ENCODE peak calls at places on chromosomes 7 and 10, in nine cellular contexts. One of them, this sample, is unnamed.

GRCh38 chr7:2380461-2380860 is 22.9 kb upstream of the CHST12 start:
- DNase-seq in A549: no peak
- DNase-seq in PC-3: no peak
- DNase-seq in LNCaP clone FGC: no peak
- DNase-seq in HL-60: no peak
- DNase-seq in cardiac muscle cell: no peak
- DNase-seq in right lobe of liver: no peak
- DNase-seq in astrocyte of the cerebellum: no peak
- DNase-seq in hepatocyte: no peak
- DNase-seq in this sample: no peak

GRCh38 chr7:133550145-133550544 is 297.3 kb downstream of the EXOC4 start:
- DNase-seq in A549: no peak
- DNase-seq in PC-3: no peak
- DNase-seq in LNCaP clone FGC: no peak
- DNase-seq in HL-60: no peak
- DNase-seq in cardiac muscle cell: no peak
- DNase-seq in right lobe of liver: no peak
- DNase-seq in astrocyte of the cerebellum: no peak
- DNase-seq in hepatocyte: no peak
- DNase-seq in this sample: no peak

GRCh38 chr7:44975331-44976039 is 3.3 kb downstream of the MYO1G start:
- DNase-seq in A549: no peak
- DNase-seq in PC-3: no peak
- DNase-seq in LNCaP clone FGC: no peak
- DNase-seq in HL-60: no peak
- DNase-seq in cardiac muscle cell: no peak
- DNase-seq in right lobe of liver: no peak
- DNase-seq in astrocyte of the cerebellum: no peak
- DNase-seq in hepatocyte: no peak
- DNase-seq in this sample: no peak

GRCh38 chr10:6406220-6407033 is 173.6 kb downstream of the PRKCQ start:
- DNase-seq in A549: peak
- DNase-seq in PC-3: peak
- DNase-seq in LNCaP clone FGC: no peak
- DNase-seq in HL-60: no peak
- DNase-seq in cardiac muscle cell: peak
- DNase-seq in right lobe of liver: no peak
- DNase-seq in astrocyte of the cerebellum: peak
- DNase-seq in hepatocyte: no peak
- DNase-seq in this sample: no peak

GRCh38 chr10:92291610-92291859 is 568 bp downstream of the MARCHF5 start:
- DNase-seq in A549: no peak
- DNase-seq in PC-3: no peak
- DNase-seq in LNCaP clone FGC: no peak
- DNase-seq in HL-60: peak
- DNase-seq in cardiac muscle cell: no peak
- DNase-seq in right lobe of liver: no peak
- DNase-seq in astrocyte of the cerebellum: no peak
- DNase-seq in hepatocyte: no peak
- DNase-seq in this sample: no peak

GRCh38 chr7:151459726-151460473 is 20.0 kb upstream of the CRYGN start:
- DNase-seq in A549: peak
- DNase-seq in PC-3: peak
- DNase-seq in LNCaP clone FGC: peak
- DNase-seq in HL-60: no peak
- DNase-seq in cardiac muscle cell: peak
- DNase-seq in right lobe of liver: peak
- DNase-seq in astrocyte of the cerebellum: peak
- DNase-seq in hepatocyte: peak
- DNase-seq in this sample: peak

GRCh38 chr7:69790915-69791473 is 192.7 kb downstream of the AUTS2 start:
- DNase-seq in A549: no peak
- DNase-seq in PC-3: no peak
- DNase-seq in LNCaP clone FGC: no peak
- DNase-seq in HL-60: no peak
- DNase-seq in cardiac muscle cell: no peak
- DNase-seq in right lobe of liver: no peak
- DNase-seq in astrocyte of the cerebellum: no peak
- DNase-seq in hepatocyte: no peak
- DNase-seq in this sample: no peak

GRCh38 chr7:128154519-128154918 is 86.6 kb upstream of the LEP start:
- DNase-seq in A549: no peak
- DNase-seq in PC-3: no peak
- DNase-seq in LNCaP clone FGC: no peak
- DNase-seq in HL-60: peak
- DNase-seq in cardiac muscle cell: no peak
- DNase-seq in right lobe of liver: no peak
- DNase-seq in astrocyte of the cerebellum: no peak
- DNase-seq in hepatocyte: no peak
- DNase-seq in this sample: no peak

GRCh38 chr10:115861864-115862263 is 411.1 kb downstream of the GFRA1 start:
- DNase-seq in A549: peak
- DNase-seq in PC-3: peak
- DNase-seq in LNCaP clone FGC: no peak
- DNase-seq in HL-60: no peak
- DNase-seq in cardiac muscle cell: peak
- DNase-seq in right lobe of liver: no peak
- DNase-seq in astrocyte of the cerebellum: peak
- DNase-seq in hepatocyte: peak
- DNase-seq in this sample: no peak

GRCh38 chr7:90717286-90718060 is 121.4 kb downstream of the CDK14 start:
- DNase-seq in A549: no peak
- DNase-seq in PC-3: no peak
- DNase-seq in LNCaP clone FGC: peak
- DNase-seq in HL-60: no peak
- DNase-seq in cardiac muscle cell: peak
- DNase-seq in right lobe of liver: no peak
- DNase-seq in astrocyte of the cerebellum: no peak
- DNase-seq in hepatocyte: peak
- DNase-seq in this sample: no peak

GRCh38 chr10:43968076-43968475 is 319.4 kb upstream of the ZNF32 start:
- DNase-seq in A549: no peak
- DNase-seq in PC-3: no peak
- DNase-seq in LNCaP clone FGC: no peak
- DNase-seq in HL-60: no peak
- DNase-seq in cardiac muscle cell: no peak
- DNase-seq in right lobe of liver: no peak
- DNase-seq in astrocyte of the cerebellum: no peak
- DNase-seq in hepatocyte: no peak
- DNase-seq in this sample: no peak

GRCh38 chr7:101575168-101575567 is 53.9 kb downstream of the MYL10 start:
- DNase-seq in A549: no peak
- DNase-seq in PC-3: no peak
- DNase-seq in LNCaP clone FGC: no peak
- DNase-seq in HL-60: no peak
- DNase-seq in cardiac muscle cell: no peak
- DNase-seq in right lobe of liver: no peak
- DNase-seq in astrocyte of the cerebellum: no peak
- DNase-seq in hepatocyte: no peak
- DNase-seq in this sample: no peak

GRCh38 chr7:29288534-29289091 is 94.0 kb downstream of the CHN2 start:
- DNase-seq in A549: no peak
- DNase-seq in PC-3: no peak
- DNase-seq in LNCaP clone FGC: no peak
- DNase-seq in HL-60: no peak
- DNase-seq in cardiac muscle cell: no peak
- DNase-seq in right lobe of liver: no peak
- DNase-seq in astrocyte of the cerebellum: no peak
- DNase-seq in hepatocyte: no peak
- DNase-seq in this sample: no peak

DNA sequence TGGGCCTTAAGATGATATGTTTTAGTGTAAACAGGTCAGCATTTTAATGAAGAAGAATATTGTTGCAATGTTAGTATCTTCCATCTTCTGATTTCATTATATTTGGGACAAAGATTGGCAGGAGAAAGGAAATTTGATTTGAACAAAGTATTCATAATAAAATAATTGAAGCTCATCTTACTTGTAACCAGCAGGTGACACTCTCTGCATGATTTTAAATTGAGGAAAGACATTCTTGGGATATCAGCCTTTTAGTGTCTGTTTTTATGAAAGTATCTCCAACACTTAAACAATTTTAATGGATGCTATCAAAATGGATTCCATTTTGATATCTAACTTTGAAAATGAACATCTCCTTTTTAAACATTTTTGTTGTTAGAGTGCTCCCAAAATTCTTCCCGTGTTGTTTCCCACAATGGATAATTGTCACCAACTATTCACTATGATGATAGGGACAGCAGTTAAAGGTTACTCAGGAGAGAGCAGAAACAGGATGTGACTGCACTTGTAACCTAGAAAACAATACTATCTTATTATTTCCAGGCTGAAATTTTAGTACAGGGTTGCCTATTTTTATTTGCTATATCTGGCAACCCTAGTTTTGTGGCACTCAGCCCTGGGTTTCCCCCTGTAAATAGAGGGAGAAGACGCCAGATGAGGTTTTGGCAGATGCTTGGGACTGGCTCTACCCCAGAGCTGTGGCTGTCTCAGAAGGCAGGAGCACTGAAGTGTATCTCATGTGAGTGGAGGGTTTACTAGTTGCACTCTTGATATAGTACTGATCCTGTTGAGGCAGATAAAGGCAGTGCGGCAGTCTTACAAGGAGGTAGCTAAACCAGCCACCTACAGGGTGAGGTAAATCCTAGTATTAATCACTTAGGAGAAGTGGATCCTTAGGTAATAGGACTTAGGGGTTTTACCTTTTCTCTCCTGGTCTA is 31.0 kb upstream of the ABCB4 start:
- DNase-seq in A549: peak
- DNase-seq in PC-3: peak
- DNase-seq in LNCaP clone FGC: no peak
- DNase-seq in HL-60: no peak
- DNase-seq in cardiac muscle cell: peak
- DNase-seq in right lobe of liver: no peak
- DNase-seq in astrocyte of the cerebellum: peak
- DNase-seq in hepatocyte: no peak
- DNase-seq in this sample: no peak
- TF ChIP-seq CTCF in A549: peak
- TF ChIP-seq CTCF in PC-3: peak
- TF ChIP-seq CTCF in LNCaP clone FGC: peak
- TF ChIP-seq CTCF in HL-60: no peak
- TF ChIP-seq CTCF in cardiac muscle cell: no peak
- TF ChIP-seq CTCF in right lobe of liver: peak
- TF ChIP-seq CTCF in astrocyte of the cerebellum: peak
- TF ChIP-seq CTCF in hepatocyte: peak
- TF ChIP-seq CTCF in this sample: peak

GRCh38 chr7:138979988-138980574 is 1.1 kb downstream of the KIAA1549 start:
- DNase-seq in A549: no peak
- DNase-seq in PC-3: peak
- DNase-seq in LNCaP clone FGC: no peak
- DNase-seq in HL-60: no peak
- DNase-seq in cardiac muscle cell: peak
- DNase-seq in right lobe of liver: no peak
- DNase-seq in astrocyte of the cerebellum: no peak
- DNase-seq in hepatocyte: no peak
- DNase-seq in this sample: no peak

GRCh38 chr7:138980575-138981285 is 459 bp downstream of the KIAA1549 start:
- DNase-seq in A549: no peak
- DNase-seq in PC-3: peak
- DNase-seq in LNCaP clone FGC: no peak
- DNase-seq in HL-60: no peak
- DNase-seq in cardiac muscle cell: no peak
- DNase-seq in right lobe of liver: no peak
- DNase-seq in astrocyte of the cerebellum: no peak
- DNase-seq in hepatocyte: peak
- DNase-seq in this sample: no peak

GRCh38 chr7:138981332-138982203 is at the start of gene KIAA1549:
- DNase-seq in A549: peak
- DNase-seq in PC-3: peak
- DNase-seq in LNCaP clone FGC: no peak
- DNase-seq in HL-60: peak
- DNase-seq in cardiac muscle cell: peak
- DNase-seq in right lobe of liver: peak
- DNase-seq in astrocyte of the cerebellum: peak
- DNase-seq in hepatocyte: peak
- DNase-seq in this sample: peak

GRCh38 chr7:138979226-138979979 is 1.8 kb downstream of the KIAA1549 start:
- DNase-seq in A549: peak
- DNase-seq in PC-3: peak
- DNase-seq in LNCaP clone FGC: no peak
- DNase-seq in HL-60: no peak
- DNase-seq in cardiac muscle cell: peak
- DNase-seq in right lobe of liver: no peak
- DNase-seq in astrocyte of the cerebellum: no peak
- DNase-seq in hepatocyte: no peak
- DNase-seq in this sample: no peak

GRCh38 chr7:138982204-138982623 is 1.0 kb upstream of the KIAA1549 start:
- DNase-seq in A549: peak
- DNase-seq in PC-3: no peak
- DNase-seq in LNCaP clone FGC: no peak
- DNase-seq in HL-60: no peak
- DNase-seq in cardiac muscle cell: peak
- DNase-seq in right lobe of liver: no peak
- DNase-seq in astrocyte of the cerebellum: no peak
- DNase-seq in hepatocyte: peak
- DNase-seq in this sample: no peak
- H3K4me3 ChIP-seq in A549: peak
- H3K4me3 ChIP-seq in PC-3: peak
- H3K4me3 ChIP-seq in LNCaP clone FGC: peak
- H3K4me3 ChIP-seq in HL-60: peak
- H3K4me3 ChIP-seq in cardiac muscle cell: peak
- H3K4me3 ChIP-seq in right lobe of liver: peak
- H3K4me3 ChIP-seq in astrocyte of the cerebellum: peak
- H3K4me3 ChIP-seq in hepatocyte: peak
- H3K4me3 ChIP-seq in this sample: peak

GRCh38 chr10:103854687-103855423 is 521 bp downstream of the SH3PXD2A start:
- DNase-seq in A549: no peak
- DNase-seq in PC-3: no peak
- DNase-seq in LNCaP clone FGC: no peak
- DNase-seq in HL-60: no peak
- DNase-seq in cardiac muscle cell: peak
- DNase-seq in right lobe of liver: peak
- DNase-seq in astrocyte of the cerebellum: no peak
- DNase-seq in hepatocyte: peak
- DNase-seq in this sample: peak
- TF ChIP-seq CTCF in A549: peak
- TF ChIP-seq CTCF in PC-3: peak
- TF ChIP-seq CTCF in LNCaP clone FGC: peak
- TF ChIP-seq CTCF in HL-60: no peak
- TF ChIP-seq CTCF in cardiac muscle cell: peak
- TF ChIP-seq CTCF in right lobe of liver: no peak
- TF ChIP-seq CTCF in astrocyte of the cerebellum: peak
- TF ChIP-seq CTCF in hepatocyte: peak
- TF ChIP-seq CTCF in this sample: no peak

DNA sequence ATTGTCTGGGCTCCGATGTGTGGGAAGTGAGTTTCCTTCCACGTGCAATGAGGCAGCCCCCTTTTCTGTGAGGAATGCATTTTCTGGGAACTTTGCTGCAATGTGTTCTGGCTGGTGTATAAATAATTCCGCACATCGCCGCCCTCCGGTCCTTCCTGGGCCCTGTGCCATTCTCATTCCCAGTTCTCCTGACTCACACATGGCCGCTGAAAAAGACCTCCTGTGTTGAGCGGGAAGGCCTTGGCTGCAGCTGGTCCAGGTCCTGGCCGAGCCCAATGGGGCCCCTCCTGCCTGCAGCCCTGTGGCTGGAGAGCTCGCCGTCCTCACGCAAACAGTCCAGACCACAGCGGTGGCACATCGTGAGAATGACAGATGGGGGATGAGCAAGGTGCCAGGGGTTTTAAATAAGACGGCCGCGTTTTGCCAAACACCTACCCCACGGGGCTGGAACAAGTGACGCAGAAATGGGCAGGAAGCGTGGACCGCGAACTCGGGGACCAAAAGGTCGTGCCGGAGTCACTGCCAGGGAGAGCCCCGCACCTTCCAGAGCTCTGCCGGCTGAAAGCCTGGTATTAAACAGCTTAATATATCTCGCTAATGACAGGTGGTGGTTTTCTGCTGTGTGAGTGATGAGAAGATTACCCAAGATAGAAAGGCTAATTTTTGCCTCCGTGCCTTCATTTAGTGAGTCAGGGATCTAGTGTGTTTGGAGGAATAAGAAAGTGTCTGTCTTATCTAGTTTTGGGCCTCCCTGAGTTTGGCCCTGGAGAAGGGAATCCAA is 37.0 kb downstream of the FAM20C start:
- DNase-seq in A549: no peak
- DNase-seq in PC-3: no peak
- DNase-seq in LNCaP clone FGC: no peak
- DNase-seq in HL-60: no peak
- DNase-seq in cardiac muscle cell: peak
- DNase-seq in right lobe of liver: no peak
- DNase-seq in astrocyte of the cerebellum: peak
- DNase-seq in hepatocyte: peak
- DNase-seq in this sample: no peak
- H3K4me3 ChIP-seq in A549: no peak
- H3K4me3 ChIP-seq in PC-3: no peak
- H3K4me3 ChIP-seq in LNCaP clone FGC: no peak
- H3K4me3 ChIP-seq in HL-60: no peak
- H3K4me3 ChIP-seq in cardiac muscle cell: no peak
- H3K4me3 ChIP-seq in right lobe of liver: no peak
- H3K4me3 ChIP-seq in astrocyte of the cerebellum: no peak
- H3K4me3 ChIP-seq in hepatocyte: no peak
- H3K4me3 ChIP-seq in this sample: no peak